ENCODE peak calls at places on chromosomes 4 and X, in nine cellular contexts. S, K, J, Z, M, Y, T, U and A are unnamed samples.

GRCh38 chr4:138223191-138223910 is 18.8 kb downstream of the SLC7A11 start:
- DNase-seq in J (no peak), Y (no peak), T (no peak), S (no peak), M (no peak), K (no peak), Z (no peak), U (no peak), A (no peak)

GRCh38 chr4:79042079-79042674 is 102.9 kb upstream of the PAQR3 start:
- DNase-seq in M (peak; percentile 46), T (peak; percentile 31), K (peak; percentile 46), Y (no peak), Z (no peak), S (no peak), J (no peak), U (peak; percentile 16), A (no peak)

GRCh38 chr4:158006973-158007372 is 165.9 kb downstream of the GASK1B start:
- DNase-seq in K (no peak), J (no peak), U (no peak), S (no peak), Z (no peak), Y (no peak), M (no peak), T (peak; percentile 66), A (no peak)

GRCh38 chr4:32010221-32010620 is 1290.1 kb downstream of the PCDH7 start:
- DNase-seq in Z (no peak), T (no peak), S (no peak), Y (no peak), U (no peak), M (no peak), J (no peak), K (no peak), A (no peak)

GRCh38 chr4:18917689-18918088 is 896.1 kb upstream of the LCORL start:
- DNase-seq in J (no peak), S (no peak), T (peak; percentile 9), Z (no peak), M (no peak), Y (no peak), U (peak; percentile 52), K (peak; percentile 22), A (no peak)

GRCh38 chr4:186954956-186955355 is 231.3 kb upstream of the FAT1 start:
- DNase-seq in S (no peak), Z (no peak), Y (no peak), J (no peak), K (no peak), T (no peak), U (no peak), M (no peak), A (no peak)

GRCh38 chr4:178066338-178066941 is 624.2 kb upstream of the AGA start:
- DNase-seq in K (no peak), U (no peak), T (no peak), Y (no peak), M (no peak), J (no peak), S (no peak), Z (no peak), A (no peak)

GRCh38 chr4:69330345-69330744 is 50.1 kb downstream of the UGT2B28 start:
- DNase-seq in S (no peak), Z (no peak), U (no peak), K (no peak), J (no peak), T (no peak), Y (no peak), M (no peak), A (no peak)

GRCh38 chr4:112431158-112431557 is 84.8 kb downstream of the NEUROG2 start:
- DNase-seq in S (no peak), K (no peak), T (peak; percentile 8), M (no peak), J (no peak), U (no peak), Y (no peak), Z (no peak), A (no peak)

GRCh38 chrX:37846141-37846540 is 1.2 kb downstream of the DYNLT3 start:
- DNase-seq in Y (no peak), M (no peak), T (no peak), S (no peak), J (peak; percentile 5), U (peak; percentile 28), K (peak; percentile 38), Z (no peak), A (no peak)

GRCh38 chr4:139599076-139599475 is 43.1 kb upstream of the SETD7 start:
- DNase-seq in J (no peak), U (no peak), Z (no peak), T (peak; percentile 18), S (no peak), M (no peak), Y (no peak), K (no peak), A (no peak)

GRCh38 chrX:150771116-150771515 is 77.9 kb downstream of the MTMR1 start:
- DNase-seq in J (no peak), Z (no peak), S (no peak), K (no peak), M (no peak), Y (peak; percentile 75), U (no peak), T (no peak), A (no peak)

GRCh38 chr4:118348886-118349285 is 3.9 kb downstream of the PRSS12 start:
- DNase-seq in K (no peak), Y (no peak), Z (no peak), J (no peak), T (no peak), S (no peak), M (no peak), U (no peak), A (no peak)

GRCh38 chrX:43655961-43656494 is at the start of gene MAOA:
- DNase-seq in M (peak; percentile 61), S (peak; percentile 66), U (no peak), Y (no peak), Z (peak; percentile 95), K (no peak), J (peak; percentile 28), T (peak; percentile 75), A (peak; percentile 55)

GRCh38 chr4:31234494-31234893 is 514.3 kb downstream of the PCDH7 start:
- DNase-seq in Z (no peak), M (no peak), S (no peak), Y (no peak), T (no peak), J (peak; percentile 6), K (no peak), U (no peak), A (peak; percentile 17)

GRCh38 chr4:46491455-46491854 is 101.5 kb upstream of the GABRA2 start:
- DNase-seq in M (no peak), S (no peak), Z (no peak), J (no peak), Y (no peak), U (no peak), K (no peak), T (no peak), A (no peak)

GRCh38 chr4:76127754-76128153 is 20.4 kb downstream of the NUP54 start:
- DNase-seq in K (no peak), J (no peak), Y (no peak), T (no peak), S (no peak), U (no peak), M (no peak), Z (no peak), A (no peak)

GRCh38 chr4:88811904-88812303 is 114.3 kb upstream of the NAP1L5 start:
- DNase-seq in M (no peak), Z (no peak), J (no peak), S (no peak), K (no peak), T (no peak), Y (no peak), U (no peak), A (no peak)

GRCh38 chrX:145549476-145549875 is 268.2 kb upstream of the SLITRK2 start:
- DNase-seq in M (no peak), T (no peak), U (no peak), Z (no peak), S (no peak), K (no peak), Y (no peak), J (no peak), A (no peak)

GRCh38 chrX:145552643-145553042 is 265.0 kb upstream of the SLITRK2 start:
- DNase-seq in K (peak; percentile 4), T (no peak), S (no peak), Y (no peak), M (no peak), J (no peak), U (no peak), Z (no peak), A (no peak)
- TF ChIP-seq CTCF in K (no peak), T (no peak), S (no peak), Y (no peak), M (peak; percentile 19), J (no peak), U (no peak), Z (no peak), A (peak; percentile 39)

GRCh38 chr4:141335166-141335565 is 114.5 kb downstream of the ZNF330 start:
- DNase-seq in U (no peak), J (no peak), T (no peak), K (no peak), M (no peak), Z (no peak), Y (no peak), S (no peak), A (no peak)
- TF ChIP-seq CTCF in U (no peak), J (no peak), T (no peak), K (no peak), M (no peak), Z (no peak), Y (no peak), S (no peak), A (no peak)

DNA sequence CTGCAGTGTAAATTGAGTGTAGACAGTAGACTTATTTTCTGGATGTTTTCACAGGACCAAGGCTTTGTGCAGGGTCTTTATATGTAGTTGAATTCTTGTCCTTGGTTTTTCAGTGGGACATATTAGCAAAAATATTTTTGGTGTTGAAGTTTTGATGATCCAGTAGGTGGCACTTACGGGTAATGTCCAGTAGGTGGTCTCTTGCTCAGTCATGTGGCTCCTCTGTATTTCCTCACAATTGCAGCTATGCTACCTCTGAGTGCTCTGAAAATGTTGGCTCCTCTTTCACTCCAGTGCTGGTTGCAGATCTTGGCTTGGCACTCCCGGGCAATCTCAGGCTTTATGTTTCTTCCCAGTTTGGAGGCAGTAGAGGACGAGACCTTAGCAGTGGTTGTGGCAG is 419.8 kb upstream of the AMOT start:
- DNase-seq in K (no peak), U (no peak), Z (no peak), T (no peak), M (no peak), J (no peak), Y (no peak), S (no peak), A (no peak)
- TF ChIP-seq CTCF in K (peak; percentile 15), U (no peak), Z (no peak), T (no peak), M (peak; percentile 42), J (no peak), Y (no peak), S (no peak), A (peak; percentile 45)

DNA sequence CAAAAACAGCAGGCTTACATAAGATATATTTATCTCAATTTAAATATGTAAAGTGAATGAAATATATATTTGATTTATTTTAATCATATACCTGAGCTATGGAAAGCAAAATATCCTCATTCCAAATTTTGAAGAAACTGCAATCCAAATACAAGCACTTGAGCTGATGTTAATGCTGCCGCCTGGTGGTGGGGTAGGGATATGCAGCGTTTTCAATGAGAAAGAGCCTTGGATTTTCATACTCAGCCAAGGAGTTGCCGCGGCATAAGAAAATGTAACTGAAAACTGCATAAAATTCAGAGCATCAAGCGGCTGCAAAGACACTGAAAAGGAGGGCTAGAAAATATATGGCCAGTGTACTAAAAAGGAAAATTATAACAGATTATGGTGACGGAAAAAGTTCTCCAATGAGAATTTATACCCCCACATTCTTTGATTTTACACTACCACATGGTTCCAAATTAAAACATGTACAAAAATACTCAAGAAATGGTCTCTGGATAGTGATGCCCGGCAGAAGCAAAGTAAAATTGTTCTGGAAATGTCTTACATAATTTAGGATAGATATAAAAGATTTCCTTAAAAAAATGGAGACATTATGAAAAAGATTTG is 660.3 kb upstream of the PITX2 start:
- DNase-seq in U (peak; percentile 8), Z (peak; percentile 26), T (peak; percentile 71), Y (peak; percentile 83), J (peak; percentile 65), K (peak; percentile 51), S (no peak), M (peak; percentile 30), A (peak; percentile 79)
- TF ChIP-seq CTCF in U (peak; percentile 80), Z (peak; percentile 73), T (peak; percentile 89), Y (peak; percentile 80), J (peak; percentile 75), K (peak; percentile 84), S (no peak), M (peak; percentile 88), A (peak; percentile 95)